ENCODE peak calls at places on chromosomes 12 and 14, in nine cellular contexts. One of them, this sample, is unnamed.

GRCh38 chr12:96436366-96437295 is 36.4 kb upstream of the CDK17 start:
- DNase-seq in NCI-H1105: no peak
- DNase-seq in MV-4-11: no peak
- DNase-seq in A172: no peak
- DNase-seq in astrocyte of the cerebellum: no peak
- DNase-seq in NCI-H69: no peak
- DNase-seq in Ammon's horn: no peak
- DNase-seq in HT1080: no peak
- DNase-seq in LoVo: no peak
- DNase-seq in this sample: no peak

GRCh38 chr12:113505941-113506340 is 34.3 kb upstream of the LHX5 start:
- DNase-seq in MV-4-11: no peak
- DNase-seq in Ammon's horn: no peak
- DNase-seq in HT1080: no peak
- DNase-seq in NCI-H1105: no peak
- DNase-seq in astrocyte of the cerebellum: no peak
- DNase-seq in NCI-H69: no peak
- DNase-seq in LoVo: no peak
- DNase-seq in A172: no peak
- DNase-seq in this sample: no peak

GRCh38 chr14:91270188-91270587 is 25.7 kb upstream of the GPR68 start:
- DNase-seq in NCI-H1105: no peak
- DNase-seq in LoVo: no peak
- DNase-seq in HT1080: no peak
- DNase-seq in astrocyte of the cerebellum: no peak
- DNase-seq in A172: no peak
- DNase-seq in Ammon's horn: no peak
- DNase-seq in NCI-H69: peak
- DNase-seq in MV-4-11: no peak
- DNase-seq in this sample: no peak

GRCh38 chr12:10661338-10661737 is 12.5 kb downstream of the STYK1 start:
- DNase-seq in Ammon's horn: no peak
- DNase-seq in NCI-H69: no peak
- DNase-seq in HT1080: no peak
- DNase-seq in astrocyte of the cerebellum: no peak
- DNase-seq in MV-4-11: no peak
- DNase-seq in A172: no peak
- DNase-seq in LoVo: peak
- DNase-seq in NCI-H1105: no peak
- DNase-seq in this sample: no peak

GRCh38 chr14:26191666-26192065 is 406.2 kb downstream of the NOVA1 start:
- DNase-seq in LoVo: no peak
- DNase-seq in NCI-H69: no peak
- DNase-seq in A172: no peak
- DNase-seq in astrocyte of the cerebellum: no peak
- DNase-seq in HT1080: no peak
- DNase-seq in MV-4-11: no peak
- DNase-seq in NCI-H1105: no peak
- DNase-seq in Ammon's horn: no peak
- DNase-seq in this sample: no peak

GRCh38 chr12:14471497-14471896 is 96.2 kb downstream of the PLBD1 start:
- DNase-seq in LoVo: no peak
- DNase-seq in NCI-H69: no peak
- DNase-seq in astrocyte of the cerebellum: no peak
- DNase-seq in MV-4-11: no peak
- DNase-seq in Ammon's horn: no peak
- DNase-seq in A172: no peak
- DNase-seq in HT1080: no peak
- DNase-seq in NCI-H1105: no peak
- DNase-seq in this sample: no peak

GRCh38 chr12:48810817-48811453 is 7.4 kb upstream of the CACNB3 start:
- DNase-seq in HT1080: peak
- DNase-seq in NCI-H1105: no peak
- DNase-seq in NCI-H69: no peak
- DNase-seq in A172: no peak
- DNase-seq in Ammon's horn: no peak
- DNase-seq in astrocyte of the cerebellum: peak
- DNase-seq in LoVo: no peak
- DNase-seq in MV-4-11: no peak
- DNase-seq in this sample: peak

GRCh38 chr12:110531741-110532333 is 29.7 kb downstream of the RAD9B start:
- DNase-seq in NCI-H1105: no peak
- DNase-seq in NCI-H69: no peak
- DNase-seq in Ammon's horn: no peak
- DNase-seq in HT1080: peak
- DNase-seq in MV-4-11: peak
- DNase-seq in LoVo: peak
- DNase-seq in A172: peak
- DNase-seq in astrocyte of the cerebellum: peak
- DNase-seq in this sample: no peak

GRCh38 chr12:77888611-77889010 is 57.9 kb downstream of the NAV3 start:
- DNase-seq in A172: peak
- DNase-seq in NCI-H1105: no peak
- DNase-seq in LoVo: peak
- DNase-seq in Ammon's horn: no peak
- DNase-seq in NCI-H69: no peak
- DNase-seq in astrocyte of the cerebellum: peak
- DNase-seq in MV-4-11: no peak
- DNase-seq in HT1080: peak
- DNase-seq in this sample: peak

This sample was measured in hepatic stellate cell.